ENCODE peak calls at places on chromosomes 4 and X, in seven cellular contexts. R is fibroblast of lung, A is mesendoderm, J is testis, K is colonic mucosa, N is A549, I is tibial artery. H is an unnamed sample. For H3K4me1, the result is how much of the 10 kb centered on the place peaks cover.

GRCh38 chr4:120348521-120348920 is 281.9 kb upstream of the MAD2L1 start:
- DNase-seq in J (no peak), K (no peak), A (no peak), R (no peak), N (no peak), I (no peak), H (no peak)

GRCh38 chr4:101019941-101020401 is 327.4 kb downstream of the PPP3CA start:
- DNase-seq in N (no peak), K (peak), R (peak), I (no peak), J (no peak), A (peak), H (no peak)

GRCh38 chrX:53125506-53125905 is 31.6 kb downstream of the KANTR start:
- DNase-seq in A (no peak), I (no peak), N (no peak), J (no peak), K (no peak), R (no peak), H (no peak)

GRCh38 chrX:103565752-103566151 is 19.6 kb upstream of the TCEAL4 start:
- DNase-seq in A (no peak), J (no peak), K (no peak), N (no peak), I (no peak), R (peak), H (no peak)

GRCh38 chr4:182062458-182062857 is 180.7 kb upstream of the TENM3 start:
- DNase-seq in J (no peak), N (no peak), I (no peak), A (no peak), R (peak), K (no peak), H (no peak)

GRCh38 chr4:128310266-128310697 is 22.7 kb upstream of the PGRMC2 start:
- DNase-seq in J (no peak), I (no peak), R (no peak), N (peak), A (peak), K (peak), H (peak)

GRCh38 chr4:169183581-169183980 is 87.2 kb downstream of the SH3RF1 start:
- DNase-seq in I (no peak), K (no peak), N (no peak), R (no peak), J (no peak), A (no peak), H (no peak)

GRCh38 chr4:149964001-149964400 is 114.2 kb upstream of the DCLK2 start:
- DNase-seq in I (no peak), K (no peak), R (peak), A (no peak), N (no peak), J (no peak), H (no peak)

GRCh38 chrX:136623400-136623799 is 24.6 kb upstream of the CD40LG start:
- DNase-seq in N (no peak), I (no peak), K (no peak), A (no peak), J (no peak), R (no peak), H (no peak)

GRCh38 chr4:56238251-56238650 is 149.0 kb downstream of the AASDH start:
- DNase-seq in J (no peak), N (no peak), K (no peak), A (no peak), R (no peak), I (no peak), H (no peak)

GRCh38 chrX:132127748-132128147 is at the start of gene FRMD7:
- DNase-seq in I (no peak), R (peak), J (no peak), N (no peak), A (no peak), K (no peak), H (no peak)

GRCh38 chr4:160877087-160877790 is 1286.6 kb downstream of the FSTL5 start:
- DNase-seq in J (no peak), N (no peak), I (no peak), K (no peak), A (peak), R (peak), H (no peak)

GRCh38 chr4:75723117-75723801 is 1.1 kb upstream of the USO1 start:
- DNase-seq in R (peak), N (no peak), J (no peak), A (no peak), I (no peak), K (no peak), H (no peak)

GRCh38 chr4:187309456-187309855 is 585.8 kb upstream of the FAT1 start:
- DNase-seq in K (no peak), N (no peak), I (no peak), R (peak), A (no peak), J (no peak), H (no peak)

GRCh38 chrX:153763298-153763932 is 634 bp upstream of the PLXNB3 start:
- DNase-seq in R (no peak), I (no peak), N (no peak), J (no peak), A (no peak), K (no peak), H (no peak)

GRCh38 chr4:106694232-106694631 is 325.7 kb upstream of the GIMD1 start:
- DNase-seq in R (no peak), K (no peak), N (no peak), I (no peak), J (no peak), A (no peak), H (no peak)

GRCh38 chr4:146649232-146649631 is 10.5 kb downstream of the POU4F2 start:
- DNase-seq in I (no peak), K (no peak), A (no peak), J (no peak), N (no peak), R (no peak), H (no peak)

GRCh38 chr4:141913928-141914327 is 277.5 kb downstream of the IL15 start:
- DNase-seq in I (no peak), K (no peak), N (no peak), R (no peak), J (no peak), A (no peak), H (no peak)

GRCh38 chr4:103934178-103934789 is 214.5 kb upstream of the TACR3 start:
- DNase-seq in J (peak), N (no peak), I (no peak), K (no peak), A (peak), R (peak), H (peak)

GRCh38 chr4:20095805-20096541 is 155.7 kb upstream of the SLIT2 start:
- DNase-seq in N (no peak), I (no peak), K (no peak), R (no peak), A (no peak), J (no peak), H (no peak)

GRCh38 chr4:25095756-25096552 is 64.3 kb downstream of the SEPSECS start:
- DNase-seq in A (no peak), K (no peak), R (no peak), J (no peak), I (no peak), N (no peak), H (no peak)

GRCh38 chr4:149291463-149291862 is 524.2 kb downstream of the IQCM start:
- DNase-seq in J (no peak), A (no peak), R (peak), N (no peak), K (no peak), I (no peak), H (peak)

GRCh38 chr4:24915121-24915922 is 2.5 kb upstream of the CCDC149 start:
- DNase-seq in N (no peak), I (no peak), K (no peak), A (peak), R (peak), J (peak), H (peak)

GRCh38 chr4:177214935-177215334 is 94.7 kb upstream of the NEIL3 start:
- DNase-seq in K (no peak), I (no peak), A (no peak), R (peak), N (no peak), J (no peak), H (no peak)

GRCh38 chr4:100609810-100610209 is 92.0 kb upstream of the EMCN start:
- DNase-seq in N (no peak), I (no peak), K (no peak), R (no peak), A (no peak), J (no peak), H (no peak)

GRCh38 chr4:88447339-88447738 is 9.6 kb upstream of the HERC5 start:
- DNase-seq in A (no peak), N (no peak), J (no peak), I (no peak), K (no peak), R (no peak), H (no peak)

GRCh38 chr4:73434311-73434710 is 1.7 kb upstream of the AFP start:
- DNase-seq in I (no peak), K (no peak), N (peak), R (peak), J (no peak), A (peak), H (no peak)

GRCh38 chr4:7006411-7006810 is 36.8 kb upstream of the TADA2B start:
- DNase-seq in I (no peak), J (no peak), A (no peak), N (no peak), K (no peak), R (no peak), H (no peak)

GRCh38 chr4:76639292-76639691 is 204.3 kb downstream of the SHROOM3 start:
- DNase-seq in R (no peak), J (no peak), K (no peak), A (no peak), I (no peak), N (no peak), H (peak)

GRCh38 chr4:8850074-8850829 is 21.4 kb downstream of the HMX1 start:
- DNase-seq in R (no peak), K (no peak), J (no peak), I (no peak), A (no peak), N (no peak), H (no peak)

GRCh38 chr4:89645512-89645911 is 191.4 kb downstream of the SNCA start:
- DNase-seq in R (no peak), J (no peak), K (no peak), N (no peak), I (no peak), A (no peak), H (no peak)

GRCh38 chr4:185965456-185966384 is 103.2 kb upstream of the TLR3 start:
- DNase-seq in K (no peak), J (no peak), R (no peak), N (no peak), A (no peak), I (no peak), H (no peak)

GRCh38 chr4:40890199-40890598 is 140.4 kb downstream of the NSUN7 start:
- DNase-seq in K (no peak), R (no peak), A (no peak), N (no peak), I (no peak), J (no peak), H (no peak)

GRCh38 chrX:110341189-110342035 is 17.2 kb upstream of the RTL9 start:
- DNase-seq in R (peak), K (no peak), A (peak), J (no peak), N (no peak), I (no peak), H (no peak)

GRCh38 chrX:119981286-119982070 is 37.9 kb upstream of the NKAP start:
- DNase-seq in A (peak), I (no peak), J (peak), N (no peak), R (peak), K (peak), H (peak)

GRCh38 chrX:80026116-80026515 is 11.6 kb downstream of the TBX22 start:
- DNase-seq in K (no peak), J (no peak), N (no peak), A (no peak), I (no peak), R (no peak), H (no peak)

GRCh38 chrX:80021611-80022010 is 7.1 kb downstream of the TBX22 start:
- DNase-seq in I (no peak), J (peak), K (no peak), N (no peak), A (peak), R (no peak), H (peak)

DNA sequence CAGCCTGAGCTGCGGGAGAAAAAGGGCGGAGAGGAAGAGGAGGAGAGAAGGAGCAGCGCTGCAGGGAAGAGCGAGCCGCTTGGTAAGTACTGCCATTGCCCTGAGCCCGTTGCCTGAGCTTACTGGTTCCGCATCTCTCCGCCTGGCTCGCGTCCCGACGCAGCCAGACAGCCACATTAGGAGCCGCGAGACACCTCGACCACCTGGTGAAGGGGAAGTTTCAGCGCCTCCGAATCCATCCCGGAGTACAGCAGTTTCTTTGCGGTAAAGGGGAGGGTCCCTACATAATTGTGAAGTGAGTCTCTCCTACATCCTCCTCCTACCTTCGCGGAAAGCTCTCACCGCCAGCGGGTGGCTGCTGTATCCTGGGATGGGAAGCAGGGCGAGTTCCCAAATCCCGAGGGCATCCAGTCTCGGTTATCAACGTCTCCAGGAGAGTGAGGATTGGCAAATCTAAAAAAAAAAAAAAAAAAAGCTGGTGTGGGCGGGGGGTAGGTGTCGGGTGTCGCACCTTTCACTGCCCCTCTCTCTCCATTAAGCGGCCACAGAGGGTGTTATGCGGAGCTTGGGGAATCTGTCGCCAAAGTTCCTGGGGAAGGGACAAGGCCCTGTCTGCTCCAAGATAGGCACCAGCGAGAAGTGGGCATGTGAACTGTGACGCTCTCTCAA is 7.9 kb downstream of the TBX22 start:
- DNase-seq in N (no peak), R (no peak), I (no peak), A (peak), K (no peak), J (no peak), H (peak)
- H3K4me3 ChIP-seq in N (no peak), R (no peak), I (peak), A (peak), K (no peak), J (no peak), H (no peak)

GRCh38 chr4:145498430-145498829 is 16.8 kb downstream of the SMAD1 start:
- DNase-seq in I (no peak), K (no peak), R (no peak), N (no peak), J (no peak), A (no peak), H (no peak)

GRCh38 chr4:145502809-145503208 is 21.2 kb downstream of the SMAD1 start:
- DNase-seq in J (no peak), I (no peak), R (no peak), N (no peak), A (no peak), K (no peak), H (no peak)

GRCh38 chr4:145503486-145504072 is 21.9 kb downstream of the SMAD1 start:
- DNase-seq in A (no peak), R (no peak), K (no peak), I (no peak), N (no peak), J (no peak), H (no peak)

GRCh38 chr4:145497199-145498149 is 15.8 kb downstream of the SMAD1 start:
- DNase-seq in N (no peak), R (no peak), J (no peak), A (no peak), K (no peak), I (no peak), H (no peak)

DNA sequence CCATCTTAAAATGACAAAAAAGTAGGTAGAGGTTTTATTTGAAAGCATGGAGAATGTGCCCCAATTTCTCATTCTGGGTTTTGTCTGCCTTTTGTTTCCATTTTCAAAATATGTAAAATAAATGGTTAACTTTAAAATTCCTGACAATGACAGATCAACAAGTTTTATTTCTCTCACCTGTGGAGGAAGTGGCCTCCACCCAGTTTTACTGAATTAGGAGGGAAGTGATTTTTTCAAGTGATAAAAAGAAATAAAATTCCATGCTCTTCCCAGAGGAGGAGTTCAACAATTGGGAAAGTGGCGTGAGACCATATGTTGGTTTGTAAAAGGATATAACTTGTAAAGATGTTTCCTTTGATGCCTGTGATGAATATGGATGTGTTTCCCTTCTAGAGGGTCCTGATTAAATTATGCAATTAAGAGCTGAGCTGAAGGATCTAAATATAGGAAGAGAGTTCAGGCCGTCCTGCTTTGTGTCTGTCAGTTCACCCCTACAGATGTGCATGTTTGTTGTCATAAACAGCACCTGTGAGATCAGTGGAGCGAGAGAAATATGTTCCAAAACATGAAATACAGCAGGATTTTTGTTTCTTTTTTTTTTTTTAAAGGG is 19.5 kb downstream of the SMAD1 start:
- DNase-seq in A (no peak), N (no peak), K (no peak), I (no peak), R (no peak), J (no peak), H (no peak)
- H3K4me1 ChIP-seq in A (under half), N (under half), K (under half), I (under half), R (under half), J (under half), H (under half)

DNA sequence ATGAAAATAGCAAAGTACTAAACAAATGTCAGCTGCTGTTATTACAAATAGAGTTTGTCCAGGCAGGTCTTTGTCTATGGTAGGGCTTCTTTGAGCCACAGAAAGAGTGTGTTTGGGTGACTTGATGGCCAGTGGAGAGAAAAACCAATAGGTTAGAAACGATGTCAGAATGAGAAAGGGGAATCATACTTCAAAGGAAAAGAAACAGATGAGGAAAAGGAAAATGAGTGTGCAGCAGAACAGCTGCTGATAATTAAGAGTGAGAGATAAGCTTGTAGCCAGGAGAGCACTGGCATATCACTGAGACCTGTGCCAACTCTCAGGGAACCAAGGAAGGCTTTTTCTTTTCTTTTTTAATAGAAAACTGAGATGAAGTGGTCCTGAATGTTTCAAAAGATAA is 257.2 kb downstream of the ARHGAP24 start:
- DNase-seq in A (no peak), I (no peak), R (no peak), N (no peak), K (no peak), J (no peak), H (no peak)
- H3K4me3 ChIP-seq in A (no peak), I (no peak), R (no peak), N (no peak), K (no peak), J (no peak), H (no peak)

GRCh38 chrX:150696836-150697235 is 3.6 kb downstream of the MTMR1 start:
- DNase-seq in J (no peak), A (no peak), R (no peak), N (no peak), K (no peak), I (no peak), H (no peak)
- H3K4me1 ChIP-seq in J (under half), A (under half), R (under half), N (under half), K (under half), I (under half), H (under half)

DNA sequence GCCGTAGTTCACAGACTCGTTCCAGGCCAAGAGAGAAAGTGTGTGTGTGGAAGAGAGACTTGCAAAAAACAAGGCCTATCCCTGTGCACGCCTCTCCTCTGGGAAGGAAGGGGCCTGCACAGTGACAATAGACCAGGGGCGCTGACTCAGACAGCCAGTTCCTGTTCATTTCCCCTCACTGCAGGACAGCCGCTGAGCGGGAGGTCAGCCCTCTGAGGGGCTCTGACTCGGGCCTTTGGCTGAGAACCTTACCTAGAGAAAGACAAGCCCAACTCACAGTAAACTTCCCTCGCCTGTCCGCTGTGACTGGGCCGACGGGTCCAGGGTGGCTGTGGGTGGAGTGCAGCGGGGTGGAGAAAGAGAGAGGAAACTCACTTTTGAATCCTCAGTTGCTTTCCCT is 52.1 kb downstream of the RTL5 start:
- DNase-seq in K (no peak), I (no peak), J (no peak), N (no peak), A (peak), R (no peak), H (no peak)
- H3K4me3 ChIP-seq in K (no peak), I (no peak), J (no peak), N (no peak), A (no peak), R (no peak), H (no peak)

GRCh38 chr4:1246111-1246881 is 2.6 kb downstream of the CTBP1 start:
- DNase-seq in I (peak), A (no peak), J (peak), N (no peak), R (no peak), K (peak), H (peak)
- H3K4me1 ChIP-seq in I (half or more), A (under half), J (under half), N (under half), R (under half), K (under half), H (half or more)

GRCh38 chrX:31546130-31546529 is 474.3 kb upstream of the FTHL17 start:
- DNase-seq in A (peak), K (no peak), I (no peak), J (no peak), R (peak), N (no peak), H (no peak)

GRCh38 chrX:31547816-31548215 is 476.0 kb upstream of the FTHL17 start:
- DNase-seq in I (no peak), J (no peak), K (no peak), R (peak), N (no peak), A (peak), H (no peak)

GRCh38 chrX:31543565-31544125 is 471.8 kb upstream of the FTHL17 start:
- DNase-seq in A (peak), I (no peak), K (no peak), N (no peak), J (no peak), R (peak), H (no peak)

GRCh38 chrX:31547416-31547815 is 475.6 kb upstream of the FTHL17 start:
- DNase-seq in K (no peak), I (no peak), R (peak), A (no peak), N (no peak), J (no peak), H (no peak)

DNA sequence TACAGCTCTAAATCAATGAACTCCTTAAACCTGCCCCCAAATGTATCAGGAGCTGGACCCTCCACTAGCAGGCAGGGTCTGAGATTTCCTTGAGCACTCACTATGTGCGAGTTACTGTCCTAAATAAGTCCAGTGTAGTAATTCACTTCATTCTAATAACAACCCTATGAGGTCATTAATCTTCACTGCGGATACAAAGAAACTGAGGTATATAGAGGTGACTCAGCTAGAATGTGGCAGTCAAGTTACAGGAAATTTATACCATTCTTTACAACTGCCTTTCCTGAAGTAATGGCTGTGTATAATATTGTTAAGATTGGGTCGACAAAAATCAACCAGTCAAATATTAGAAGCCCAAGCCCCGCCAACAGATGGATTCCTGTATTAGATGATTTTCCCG is 473.9 kb upstream of the FTHL17 start:
- DNase-seq in K (no peak), I (no peak), R (peak), J (no peak), N (no peak), A (no peak), H (no peak)
- H3K4me3 ChIP-seq in K (no peak), I (no peak), R (no peak), J (no peak), N (no peak), A (no peak), H (no peak)

H was measured in thyroid gland.